ENCODE peak calls at places on chromosome 5, in ten cellular contexts. One of them, this sample, is unnamed.

GRCh38 chr5:14871084-14871572 is 450 bp downstream of the ANKH start:
- DNase-seq in brain microvascular endothelial cell: no peak
- DNase-seq in Caco-2: no peak
- DNase-seq in neural crest cell: peak
- DNase-seq in CD14-positive monocyte: peak
- DNase-seq in Calu3: peak
- DNase-seq in fibroblast of pulmonary artery: no peak
- DNase-seq in epithelial cell of proximal tubule: no peak
- DNase-seq in heart right ventricle: peak
- DNase-seq in upper lobe of right lung: peak
- DNase-seq in this sample: no peak

GRCh38 chr5:39459091-39459490 is 34.3 kb upstream of the DAB2 start:
- DNase-seq in Calu3: no peak
- DNase-seq in brain microvascular endothelial cell: no peak
- DNase-seq in CD14-positive monocyte: no peak
- DNase-seq in fibroblast of pulmonary artery: peak
- DNase-seq in upper lobe of right lung: no peak
- DNase-seq in heart right ventricle: no peak
- DNase-seq in neural crest cell: no peak
- DNase-seq in epithelial cell of proximal tubule: no peak
- DNase-seq in Caco-2: no peak
- DNase-seq in this sample: peak

GRCh38 chr5:1727571-1727970 is 72.1 kb downstream of the MRPL36 start:
- DNase-seq in heart right ventricle: no peak
- DNase-seq in upper lobe of right lung: peak
- DNase-seq in Calu3: no peak
- DNase-seq in CD14-positive monocyte: peak
- DNase-seq in brain microvascular endothelial cell: no peak
- DNase-seq in fibroblast of pulmonary artery: no peak
- DNase-seq in Caco-2: no peak
- DNase-seq in neural crest cell: no peak
- DNase-seq in epithelial cell of proximal tubule: no peak
- DNase-seq in this sample: no peak

GRCh38 chr5:80865547-80865946 is 94.6 kb upstream of the RASGRF2 start:
- DNase-seq in neural crest cell: no peak
- DNase-seq in brain microvascular endothelial cell: no peak
- DNase-seq in CD14-positive monocyte: no peak
- DNase-seq in Caco-2: no peak
- DNase-seq in heart right ventricle: no peak
- DNase-seq in fibroblast of pulmonary artery: peak
- DNase-seq in Calu3: no peak
- DNase-seq in epithelial cell of proximal tubule: no peak
- DNase-seq in upper lobe of right lung: no peak
- DNase-seq in this sample: peak

GRCh38 chr5:140041492-140042421 is 1.3 kb downstream of the NRG2 start:
- DNase-seq in heart right ventricle: peak
- DNase-seq in upper lobe of right lung: peak
- DNase-seq in Caco-2: peak
- DNase-seq in brain microvascular endothelial cell: peak
- DNase-seq in CD14-positive monocyte: peak
- DNase-seq in neural crest cell: peak
- DNase-seq in Calu3: peak
- DNase-seq in epithelial cell of proximal tubule: no peak
- DNase-seq in fibroblast of pulmonary artery: peak
- DNase-seq in this sample: peak

GRCh38 chr5:177117441-177118045 is 16.0 kb upstream of the NSD1 start:
- DNase-seq in neural crest cell: no peak
- DNase-seq in fibroblast of pulmonary artery: no peak
- DNase-seq in Calu3: no peak
- DNase-seq in upper lobe of right lung: no peak
- DNase-seq in Caco-2: no peak
- DNase-seq in heart right ventricle: no peak
- DNase-seq in CD14-positive monocyte: no peak
- DNase-seq in epithelial cell of proximal tubule: no peak
- DNase-seq in brain microvascular endothelial cell: no peak
- DNase-seq in this sample: no peak

GRCh38 chr5:168227001-168227400 is 64.4 kb upstream of the WWC1 start:
- DNase-seq in fibroblast of pulmonary artery: peak
- DNase-seq in brain microvascular endothelial cell: peak
- DNase-seq in Calu3: no peak
- DNase-seq in upper lobe of right lung: no peak
- DNase-seq in neural crest cell: no peak
- DNase-seq in CD14-positive monocyte: no peak
- DNase-seq in Caco-2: no peak
- DNase-seq in heart right ventricle: no peak
- DNase-seq in epithelial cell of proximal tubule: no peak
- DNase-seq in this sample: no peak

GRCh38 chr5:14364096-14364495 is 217.5 kb upstream of the OTULINL start:
- DNase-seq in Caco-2: no peak
- DNase-seq in CD14-positive monocyte: no peak
- DNase-seq in upper lobe of right lung: no peak
- DNase-seq in Calu3: no peak
- DNase-seq in heart right ventricle: no peak
- DNase-seq in epithelial cell of proximal tubule: no peak
- DNase-seq in brain microvascular endothelial cell: no peak
- DNase-seq in neural crest cell: no peak
- DNase-seq in fibroblast of pulmonary artery: peak
- DNase-seq in this sample: peak

GRCh38 chr5:114308508-114308907 is 53.4 kb upstream of the KCNN2 start:
- DNase-seq in upper lobe of right lung: no peak
- DNase-seq in Caco-2: no peak
- DNase-seq in epithelial cell of proximal tubule: no peak
- DNase-seq in brain microvascular endothelial cell: no peak
- DNase-seq in CD14-positive monocyte: no peak
- DNase-seq in fibroblast of pulmonary artery: no peak
- DNase-seq in Calu3: no peak
- DNase-seq in neural crest cell: no peak
- DNase-seq in heart right ventricle: no peak
- DNase-seq in this sample: no peak

GRCh38 chr5:114308017-114308416 is 53.9 kb upstream of the KCNN2 start:
- DNase-seq in brain microvascular endothelial cell: no peak
- DNase-seq in upper lobe of right lung: no peak
- DNase-seq in Calu3: no peak
- DNase-seq in neural crest cell: no peak
- DNase-seq in Caco-2: no peak
- DNase-seq in fibroblast of pulmonary artery: no peak
- DNase-seq in CD14-positive monocyte: no peak
- DNase-seq in epithelial cell of proximal tubule: no peak
- DNase-seq in heart right ventricle: no peak
- DNase-seq in this sample: no peak

GRCh38 chr5:114310666-114311065 is 51.2 kb upstream of the KCNN2 start:
- DNase-seq in Calu3: no peak
- DNase-seq in heart right ventricle: no peak
- DNase-seq in brain microvascular endothelial cell: no peak
- DNase-seq in CD14-positive monocyte: no peak
- DNase-seq in upper lobe of right lung: no peak
- DNase-seq in Caco-2: no peak
- DNase-seq in epithelial cell of proximal tubule: no peak
- DNase-seq in neural crest cell: no peak
- DNase-seq in fibroblast of pulmonary artery: no peak
- DNase-seq in this sample: no peak

DNA sequence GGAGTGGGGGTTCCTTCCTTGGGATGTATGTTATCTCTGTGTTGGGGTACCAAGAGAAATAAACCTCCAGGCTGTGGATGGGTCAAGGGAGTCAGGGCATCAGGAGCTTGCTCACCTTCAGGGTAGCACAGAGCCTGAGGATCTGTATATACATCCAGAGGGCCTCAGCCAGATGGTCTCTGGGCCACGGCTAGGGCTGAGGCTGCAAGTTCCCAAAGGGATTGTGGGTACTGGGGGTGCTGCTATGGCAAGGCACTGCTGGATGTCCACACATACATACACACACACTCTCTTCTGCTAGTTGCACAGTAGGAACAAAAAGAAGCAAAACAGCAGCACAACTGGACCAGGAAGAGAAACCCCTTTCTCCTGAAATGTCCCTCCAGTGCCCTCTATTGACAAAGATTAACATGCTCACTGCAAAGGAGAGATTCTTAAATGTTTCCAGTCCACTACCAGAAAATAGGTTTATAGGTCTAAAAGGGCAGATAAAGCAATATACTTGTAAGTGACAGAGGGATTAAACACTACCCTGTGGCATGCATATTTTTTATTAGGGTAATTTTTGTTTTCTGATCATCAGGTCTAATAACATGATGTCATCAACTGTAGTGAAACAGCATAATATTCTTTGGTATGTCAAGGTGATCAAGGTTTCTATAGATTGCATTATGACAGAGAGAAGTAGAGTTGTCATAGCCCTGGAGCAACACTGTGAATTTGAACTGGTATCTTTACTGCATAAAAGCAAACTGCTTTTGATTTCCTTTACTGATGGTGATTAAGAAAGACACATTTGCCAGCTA is 56.3 kb upstream of the KCNN2 start:
- DNase-seq in Caco-2: no peak
- DNase-seq in neural crest cell: no peak
- DNase-seq in heart right ventricle: no peak
- DNase-seq in CD14-positive monocyte: no peak
- DNase-seq in brain microvascular endothelial cell: peak
- DNase-seq in epithelial cell of proximal tubule: no peak
- DNase-seq in fibroblast of pulmonary artery: peak
- DNase-seq in upper lobe of right lung: no peak
- DNase-seq in Calu3: peak
- DNase-seq in this sample: peak
- TF ChIP-seq CTCF in Caco-2: peak
- TF ChIP-seq CTCF in neural crest cell: peak
- TF ChIP-seq CTCF in heart right ventricle: peak
- TF ChIP-seq CTCF in CD14-positive monocyte: no peak
- TF ChIP-seq CTCF in brain microvascular endothelial cell: peak
- TF ChIP-seq CTCF in epithelial cell of proximal tubule: peak
- TF ChIP-seq CTCF in fibroblast of pulmonary artery: peak
- TF ChIP-seq CTCF in upper lobe of right lung: peak
- TF ChIP-seq CTCF in Calu3: peak
- TF ChIP-seq CTCF in this sample: peak

DNA sequence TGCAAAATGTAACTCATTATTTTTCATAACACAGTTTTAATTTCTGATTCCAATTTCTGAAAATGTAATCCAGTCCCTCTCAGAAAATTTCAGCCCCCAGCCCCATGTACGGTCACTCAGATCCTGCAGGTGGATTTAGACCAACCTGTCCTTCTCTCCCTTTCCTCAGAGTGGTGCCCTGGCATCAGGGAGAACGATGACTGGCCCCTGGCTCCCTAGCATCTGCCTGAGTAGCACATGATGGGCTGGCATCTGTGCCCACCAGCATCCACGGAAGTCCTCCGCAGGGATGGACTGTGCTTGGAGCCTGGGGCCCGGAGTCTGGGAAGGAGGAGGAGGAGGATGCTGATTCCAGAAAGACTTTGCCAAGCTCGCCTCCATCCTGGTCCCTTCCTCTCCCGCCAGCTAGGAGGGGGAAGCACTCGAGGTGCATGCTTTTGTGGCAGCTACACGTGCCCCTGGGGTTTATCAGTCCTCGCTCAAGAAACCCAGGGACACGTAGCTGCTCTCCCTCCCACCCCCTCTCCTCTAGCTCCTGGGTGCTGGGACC is 54.4 kb upstream of the RUFY1 start:
- DNase-seq in Caco-2: no peak
- DNase-seq in Calu3: peak
- DNase-seq in CD14-positive monocyte: no peak
- DNase-seq in brain microvascular endothelial cell: no peak
- DNase-seq in upper lobe of right lung: no peak
- DNase-seq in neural crest cell: no peak
- DNase-seq in epithelial cell of proximal tubule: no peak
- DNase-seq in fibroblast of pulmonary artery: no peak
- DNase-seq in heart right ventricle: no peak
- DNase-seq in this sample: no peak
- TF ChIP-seq CTCF in Caco-2: peak
- TF ChIP-seq CTCF in Calu3: no peak
- TF ChIP-seq CTCF in CD14-positive monocyte: no peak
- TF ChIP-seq CTCF in brain microvascular endothelial cell: no peak
- TF ChIP-seq CTCF in upper lobe of right lung: no peak
- TF ChIP-seq CTCF in neural crest cell: no peak
- TF ChIP-seq CTCF in epithelial cell of proximal tubule: peak
- TF ChIP-seq CTCF in fibroblast of pulmonary artery: no peak
- TF ChIP-seq CTCF in heart right ventricle: no peak
- TF ChIP-seq CTCF in this sample: no peak

DNA sequence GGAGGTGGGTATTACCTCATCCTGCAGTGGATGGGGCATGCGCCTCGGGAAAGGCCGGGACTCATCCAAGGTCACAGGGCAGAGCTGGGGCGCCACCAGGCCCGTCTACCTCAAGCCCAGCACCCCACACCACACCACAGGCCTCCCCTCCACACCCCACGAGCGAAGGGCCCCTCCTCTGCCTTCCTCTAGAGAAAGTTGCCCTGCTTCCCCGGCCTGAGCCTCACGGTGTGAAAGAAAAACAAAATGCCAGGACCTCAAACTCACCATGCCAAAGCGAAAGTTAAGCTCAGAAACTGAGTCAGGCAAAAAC is 161.1 kb downstream of the COL23A1 start:
- DNase-seq in Caco-2: no peak
- DNase-seq in neural crest cell: no peak
- DNase-seq in upper lobe of right lung: no peak
- DNase-seq in heart right ventricle: no peak
- DNase-seq in fibroblast of pulmonary artery: no peak
- DNase-seq in Calu3: no peak
- DNase-seq in CD14-positive monocyte: no peak
- DNase-seq in brain microvascular endothelial cell: no peak
- DNase-seq in epithelial cell of proximal tubule: no peak
- DNase-seq in this sample: no peak
- TF ChIP-seq CTCF in Caco-2: no peak
- TF ChIP-seq CTCF in neural crest cell: no peak
- TF ChIP-seq CTCF in upper lobe of right lung: no peak
- TF ChIP-seq CTCF in heart right ventricle: no peak
- TF ChIP-seq CTCF in fibroblast of pulmonary artery: no peak
- TF ChIP-seq CTCF in Calu3: no peak
- TF ChIP-seq CTCF in CD14-positive monocyte: no peak
- TF ChIP-seq CTCF in brain microvascular endothelial cell: no peak
- TF ChIP-seq CTCF in epithelial cell of proximal tubule: no peak
- TF ChIP-seq CTCF in this sample: no peak

GRCh38 chr5:31663519-31663918 is 24.6 kb downstream of the PDZD2 start:
- DNase-seq in neural crest cell: no peak
- DNase-seq in upper lobe of right lung: no peak
- DNase-seq in epithelial cell of proximal tubule: no peak
- DNase-seq in heart right ventricle: no peak
- DNase-seq in Calu3: no peak
- DNase-seq in CD14-positive monocyte: no peak
- DNase-seq in Caco-2: no peak
- DNase-seq in brain microvascular endothelial cell: peak
- DNase-seq in fibroblast of pulmonary artery: peak
- DNase-seq in this sample: peak

GRCh38 chr5:31661257-31661656 is 22.3 kb downstream of the PDZD2 start:
- DNase-seq in epithelial cell of proximal tubule: no peak
- DNase-seq in neural crest cell: no peak
- DNase-seq in Calu3: no peak
- DNase-seq in CD14-positive monocyte: no peak
- DNase-seq in upper lobe of right lung: no peak
- DNase-seq in fibroblast of pulmonary artery: no peak
- DNase-seq in Caco-2: no peak
- DNase-seq in brain microvascular endothelial cell: no peak
- DNase-seq in heart right ventricle: no peak
- DNase-seq in this sample: no peak

DNA sequence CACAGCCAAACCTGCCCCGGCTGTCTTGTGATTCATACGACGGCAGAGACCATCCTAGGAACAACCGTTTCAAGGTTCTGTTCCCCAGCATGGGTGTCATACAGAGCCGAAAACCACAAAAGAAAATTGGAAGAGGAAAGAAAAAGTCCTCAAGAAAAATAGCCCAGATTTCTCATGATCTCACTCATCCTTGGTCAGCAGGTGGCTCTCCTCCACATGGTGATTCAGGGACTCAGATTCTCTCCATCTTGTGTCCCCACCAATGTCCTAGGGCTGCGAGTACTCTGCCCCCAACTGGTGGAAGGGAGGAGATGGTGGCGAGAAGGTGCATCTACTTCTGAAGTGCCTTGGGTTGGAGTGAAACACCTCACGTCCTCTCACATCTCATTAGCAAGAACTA is 25.6 kb downstream of the PDZD2 start:
- DNase-seq in Calu3: peak
- DNase-seq in CD14-positive monocyte: no peak
- DNase-seq in epithelial cell of proximal tubule: no peak
- DNase-seq in heart right ventricle: no peak
- DNase-seq in Caco-2: peak
- DNase-seq in upper lobe of right lung: no peak
- DNase-seq in fibroblast of pulmonary artery: peak
- DNase-seq in brain microvascular endothelial cell: no peak
- DNase-seq in neural crest cell: no peak
- DNase-seq in this sample: no peak
- TF ChIP-seq CTCF in Calu3: no peak
- TF ChIP-seq CTCF in CD14-positive monocyte: no peak
- TF ChIP-seq CTCF in epithelial cell of proximal tubule: peak
- TF ChIP-seq CTCF in heart right ventricle: no peak
- TF ChIP-seq CTCF in Caco-2: peak
- TF ChIP-seq CTCF in upper lobe of right lung: no peak
- TF ChIP-seq CTCF in fibroblast of pulmonary artery: no peak
- TF ChIP-seq CTCF in brain microvascular endothelial cell: peak
- TF ChIP-seq CTCF in neural crest cell: no peak
- TF ChIP-seq CTCF in this sample: no peak